ENCODE peak calls at places on chromosomes 11 and 22, in six cellular contexts. C is CD8-positive, alpha-beta T cell; W is fibroblast of lung; V is suprapubic skin; J is ovary; X is mammary epithelial cell. H is an unnamed sample.
A peak's percentile ranks its signal among the peaks of the same experiment; 100 is the strongest.

GRCh38 chr11:97865424-97866012 is 1155.2 kb upstream of the CNTN5 start:
- DNase-seq in C (no peak), W (no peak), V (no peak), J (no peak), X (no peak), H (no peak)

GRCh38 chr22:35552186-35552842 is 11.7 kb downstream of the RASD2 start:
- DNase-seq in C (peak; percentile 87), W (no peak), V (no peak), J (peak; percentile 51), X (no peak), H (peak; percentile 97)

GRCh38 chr22:33109532-33110148 is 51.5 kb upstream of the SYN3 start:
- DNase-seq in C (no peak), W (no peak), V (no peak), J (no peak), X (no peak), H (no peak)

GRCh38 chr11:114087028-114087427 is 27.5 kb downstream of the ZBTB16 start:
- DNase-seq in C (no peak), W (no peak), V (no peak), J (no peak), X (no peak), H (no peak)

GRCh38 chr22:46634011-46634699 is 14.0 kb downstream of the GRAMD4 start:
- DNase-seq in C (no peak), W (peak; percentile 21), V (no peak), J (no peak), X (no peak), H (no peak)

GRCh38 chr11:48109046-48109666 is 107.5 kb upstream of the OR4B1 start:
- DNase-seq in C (peak; percentile 31), W (peak; percentile 65), V (no peak), J (no peak), X (peak; percentile 35), H (no peak)

GRCh38 chr11:42315267-42315666 is 855.8 kb upstream of the LRRC4C start:
- DNase-seq in C (no peak), W (peak; percentile 61), V (no peak), J (no peak), X (peak; percentile 37), H (no peak)

GRCh38 chr11:111696556-111696955 is 69.6 kb downstream of the PPP2R1B start:
- DNase-seq in C (no peak), W (peak; percentile 65), V (no peak), J (no peak), X (peak; percentile 30), H (no peak)

GRCh38 chr11:76282106-76282630 is 75.9 kb upstream of the WNT11 start:
- DNase-seq in C (no peak), W (no peak), V (no peak), J (no peak), X (no peak), H (no peak)

GRCh38 chr22:45831394-45831793 is 145.6 kb downstream of the WNT7B start:
- DNase-seq in C (no peak), W (peak; percentile 55), V (no peak), J (no peak), X (no peak), H (no peak)

GRCh38 chr11:109859325-109859724 is 233.9 kb upstream of the ZC3H12C start:
- DNase-seq in C (no peak), W (peak; percentile 97), V (no peak), J (no peak), X (peak; percentile 46), H (no peak)

GRCh38 chr11:70863186-70863585 is 389.2 kb downstream of the SHANK2 start:
- DNase-seq in C (no peak), W (no peak), V (no peak), J (no peak), X (no peak), H (no peak)

GRCh38 chr11:70859180-70859579 is 393.2 kb downstream of the SHANK2 start:
- DNase-seq in C (no peak), W (no peak), V (no peak), J (no peak), X (no peak), H (no peak)

GRCh38 chr11:70862093-70862492 is 390.3 kb downstream of the SHANK2 start:
- DNase-seq in C (no peak), W (no peak), V (no peak), J (no peak), X (no peak), H (no peak)

GRCh38 chr11:70861534-70861933 is 390.8 kb downstream of the SHANK2 start:
- DNase-seq in C (no peak), W (no peak), V (no peak), J (no peak), X (no peak), H (no peak)

DNA sequence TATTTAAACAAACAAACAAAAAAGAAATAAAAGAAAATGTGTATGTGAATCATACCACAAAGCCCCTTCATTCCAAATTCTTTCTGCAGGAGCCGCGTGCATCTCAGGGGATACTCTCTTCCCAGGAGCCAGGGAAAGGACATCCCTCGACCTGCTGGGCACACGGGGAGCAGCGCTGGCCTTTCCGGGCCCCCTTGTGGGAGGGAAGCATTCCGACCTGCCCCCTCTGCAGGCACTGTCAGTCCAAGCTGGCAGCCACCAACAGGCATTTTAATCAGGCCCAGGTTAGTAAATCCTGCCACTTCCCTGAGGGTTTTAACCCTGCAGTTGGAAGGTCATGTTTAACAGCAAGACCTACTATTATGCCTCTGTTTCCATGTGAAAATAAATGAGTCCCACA is 391.5 kb downstream of the SHANK2 start:
- DNase-seq in C (no peak), W (no peak), V (no peak), J (no peak), X (no peak), H (peak; percentile 78)
- H3K4me3 ChIP-seq in C (no peak overlapping the region), W (no peak overlapping the region), V (no peak overlapping the region), J (no peak overlapping the region), X (no peak overlapping the region), H (no peak overlapping the region)

DNA sequence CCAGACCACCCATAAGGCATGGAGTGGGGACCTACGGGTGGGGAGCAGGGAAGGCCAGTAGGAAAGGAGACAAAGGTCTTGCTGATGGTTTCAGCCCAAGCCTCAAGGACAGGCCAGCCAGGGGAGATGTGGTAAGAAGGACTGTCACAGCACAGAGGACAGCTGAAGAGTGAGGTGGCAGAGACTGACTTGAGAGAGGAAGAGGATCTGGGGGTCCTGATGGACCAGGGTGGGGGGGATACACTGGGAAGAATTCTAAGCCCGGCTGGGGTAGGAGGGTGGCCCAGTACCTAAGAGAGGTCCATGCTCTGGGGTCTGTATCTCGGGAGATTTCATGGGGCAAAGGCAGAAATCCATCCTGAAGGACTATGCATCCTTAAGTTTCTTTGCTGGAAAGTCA is 66.1 kb upstream of the THY1 start:
- DNase-seq in C (no peak), W (no peak), V (peak; percentile 32), J (no peak), X (no peak), H (no peak)
- H3K27me3 ChIP-seq in C (no peaks in the 10 kb centered on the region), W (peaks cover 12% of the 10 kb centered on the region), V (peaks cover 8% of the 10 kb centered on the region), J (no peaks in the 10 kb centered on the region), X (peaks cover 5% of the 10 kb centered on the region), H (no peaks in the 10 kb centered on the region)

GRCh38 chr22:20583471-20583922 is 76.1 kb downstream of the MED15 start:
- DNase-seq in C (no peak), W (no peak), V (no peak), J (no peak), X (no peak), H (peak; percentile 69)
- H3K36me3 ChIP-seq in C (peaks cover 78% of the 10 kb centered on the region), W (peaks cover 45% of the 10 kb centered on the region), V (peaks cover 90% of the 10 kb centered on the region), J (no peaks in the 10 kb centered on the region), X (peaks cover 24% of the 10 kb centered on the region), H (peaks cover 17% of the 10 kb centered on the region)

GRCh38 chr22:41482319-41482935 is 13.5 kb downstream of the ACO2 start:
- DNase-seq in C (no peak), W (peak; percentile 62), V (no peak), J (no peak), X (no peak), H (no peak)
- H3K4me3 ChIP-seq in C (no peak overlapping the region), W (no peak overlapping the region), V (no peak overlapping the region), J (no peak overlapping the region), X (no peak overlapping the region), H (no peak overlapping the region)

DNA sequence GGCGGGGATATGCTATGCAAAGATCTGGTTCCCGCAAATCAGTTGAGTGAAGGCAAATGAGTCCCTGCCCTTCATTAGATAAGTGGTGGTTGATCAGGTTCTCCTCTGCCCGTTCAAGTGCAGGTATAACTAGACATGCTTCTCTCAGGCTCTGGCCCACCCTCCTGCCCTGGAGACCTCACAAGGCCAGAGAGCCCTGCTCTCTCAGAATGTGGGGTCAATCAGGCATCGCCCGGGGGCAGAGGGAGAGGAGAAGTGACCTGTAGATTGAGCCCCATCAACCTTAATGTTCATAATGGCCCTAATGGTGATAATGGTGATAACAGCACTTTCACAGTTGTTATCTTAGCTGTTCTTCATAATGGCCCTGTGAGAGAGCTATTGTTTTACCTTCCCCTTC is 224.3 kb downstream of the DSCAML1 start:
- DNase-seq in C (no peak), W (no peak), V (peak; percentile 29), J (no peak), X (no peak), H (no peak)
- H3K27me3 ChIP-seq in C (no peaks in the 10 kb centered on the region), W (peaks cover 3% of the 10 kb centered on the region), V (no peaks in the 10 kb centered on the region), J (no peaks in the 10 kb centered on the region), X (no peaks in the 10 kb centered on the region), H (no peaks in the 10 kb centered on the region)

GRCh38 chr11:134261626-134262488 is 8.5 kb downstream of the ACAD8 start:
- DNase-seq in C (no peak), W (no peak), V (peak; percentile 54), J (no peak), X (no peak), H (peak; percentile 86)

GRCh38 chr11:134261000-134261399 is 7.6 kb downstream of the ACAD8 start:
- DNase-seq in C (no peak), W (no peak), V (no peak), J (no peak), X (no peak), H (no peak)

GRCh38 chr11:134260503-134260902 is 7.1 kb downstream of the ACAD8 start:
- DNase-seq in C (no peak), W (no peak), V (no peak), J (no peak), X (no peak), H (no peak)

GRCh38 chr11:134257101-134257500 is 3.7 kb downstream of the ACAD8 start:
- DNase-seq in C (no peak), W (no peak), V (no peak), J (no peak), X (no peak), H (no peak)

DNA sequence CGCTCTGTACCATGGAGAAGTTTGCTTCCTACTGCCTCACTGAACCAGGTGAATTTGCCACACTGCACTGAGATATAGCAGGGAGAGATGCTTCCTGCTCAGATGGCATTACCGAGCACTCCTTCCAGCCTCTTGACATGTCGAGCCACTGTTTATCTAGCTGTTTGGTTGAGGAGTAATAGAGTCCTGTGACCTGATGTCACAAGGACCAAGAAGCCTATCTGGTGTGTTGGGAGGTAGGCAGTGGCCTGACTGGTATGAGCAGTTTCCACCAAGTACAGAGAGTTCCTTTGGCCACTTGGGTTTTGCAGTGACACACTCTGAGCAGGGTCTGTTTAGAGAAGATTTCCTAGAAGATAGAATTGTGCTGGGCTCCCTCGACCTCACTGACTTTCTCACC is 5.2 kb downstream of the ACAD8 start:
- DNase-seq in C (no peak), W (no peak), V (no peak), J (no peak), X (no peak), H (no peak)
- H3K36me3 ChIP-seq in C (peaks cover 22% of the 10 kb centered on the region), W (peaks cover 4% of the 10 kb centered on the region), V (peaks cover 64% of the 10 kb centered on the region), J (no peaks in the 10 kb centered on the region), X (peaks cover 7% of the 10 kb centered on the region), H (peaks cover 28% of the 10 kb centered on the region)